ENCODE peak calls at places on chromosomes 16 and 17, in ten cellular contexts. T is heart right ventricle, W is retinal pigment epithelial cell, C is lower leg skin, U is tibial artery, X is left ventricle myocardium inferior, K is HFFc6, N is H9, S is mammary epithelial cell, B is progenitor cell of endocrine pancreas. P is an unnamed sample.

GRCh38 chr16:57445510-57445909 is 1.7 kb downstream of the CIAPIN1 start:
- DNase-seq in T (no peak), W (no peak), C (no peak), U (no peak), X (no peak), K (no peak), N (no peak), S (no peak), B (no peak), P (no peak)

GRCh38 chr17:69236464-69236863 is 7.8 kb upstream of the ABCA10 start:
- DNase-seq in T (no peak), W (no peak), C (no peak), U (no peak), X (no peak), K (no peak), N (no peak), S (no peak), B (no peak), P (no peak)

GRCh38 chr16:82755570-82756282 is 129.0 kb downstream of the CDH13 start:
- DNase-seq in T (no peak), W (no peak), C (no peak), U (no peak), X (no peak), K (no peak), N (no peak), S (no peak), B (no peak), P (no peak)

GRCh38 chr17:69719474-69720048 is 305.1 kb downstream of the MAP2K6 start:
- DNase-seq in T (no peak), W (no peak), C (no peak), U (no peak), X (no peak), K (no peak), N (no peak), S (no peak), B (no peak), P (no peak)

GRCh38 chr17:67194134-67194533 is 50.9 kb downstream of the HELZ start:
- DNase-seq in T (no peak), W (peak; percentile 64), C (no peak), U (no peak), X (no peak), K (peak; percentile 84), N (no peak), S (no peak), B (no peak), P (no peak)

GRCh38 chr16:48112603-48113400 is 43.0 kb downstream of the ABCC12 start:
- DNase-seq in T (peak; percentile 34), W (no peak), C (no peak), U (no peak), X (peak; percentile 43), K (no peak), N (no peak), S (no peak), B (no peak), P (peak; percentile 52)

GRCh38 chr17:199195-199604 is 17.8 kb upstream of the DOC2B start:
- DNase-seq in T (no peak), W (peak; percentile 17), C (no peak), U (no peak), X (no peak), K (no peak), N (no peak), S (no peak), B (no peak), P (no peak)

GRCh38 chr17:77884019-77884418 is 74.5 kb upstream of the TNRC6C start:
- DNase-seq in T (peak; percentile 45), W (peak; percentile 42), C (no peak), U (no peak), X (no peak), K (peak; percentile 16), N (peak; percentile 75), S (no peak), B (no peak), P (peak; percentile 38)

GRCh38 chr16:84191466-84191865 is 509 bp downstream of the ADAD2 start:
- DNase-seq in T (no peak), W (no peak), C (no peak), U (no peak), X (no peak), K (no peak), N (no peak), S (no peak), B (no peak), P (no peak)

GRCh38 chr17:42783778-42784138 is 3.3 kb downstream of the WNK4 start:
- DNase-seq in T (no peak), W (no peak), C (no peak), U (no peak), X (no peak), K (no peak), N (peak; percentile 39), S (no peak), B (no peak), P (no peak)
- TF ChIP-seq CTCF in T (no peak), W (no peak), C (no peak), U (no peak), X (no peak), K (no peak), N (no peak), S (no peak), B (no peak), P (no peak)

GRCh38 chr16:27780468-27781194 is 230.7 kb downstream of the KATNIP start:
- DNase-seq in T (no peak), W (no peak), C (no peak), U (no peak), X (no peak), K (no peak), N (no peak), S (no peak), B (no peak), P (no peak)

GRCh38 chr16:27778171-27778925 is 228.4 kb downstream of the KATNIP start:
- DNase-seq in T (no peak), W (no peak), C (no peak), U (no peak), X (no peak), K (no peak), N (no peak), S (no peak), B (no peak), P (no peak)

GRCh38 chr16:27781195-27781524 is 231.2 kb downstream of the KATNIP start:
- DNase-seq in T (peak; percentile 42), W (no peak), C (peak; percentile 39), U (no peak), X (peak; percentile 45), K (no peak), N (no peak), S (no peak), B (no peak), P (no peak)

GRCh38 chr16:27778926-27779570 is 229.1 kb downstream of the KATNIP start:
- DNase-seq in T (no peak), W (no peak), C (no peak), U (no peak), X (no peak), K (no peak), N (no peak), S (no peak), B (no peak), P (no peak)

DNA sequence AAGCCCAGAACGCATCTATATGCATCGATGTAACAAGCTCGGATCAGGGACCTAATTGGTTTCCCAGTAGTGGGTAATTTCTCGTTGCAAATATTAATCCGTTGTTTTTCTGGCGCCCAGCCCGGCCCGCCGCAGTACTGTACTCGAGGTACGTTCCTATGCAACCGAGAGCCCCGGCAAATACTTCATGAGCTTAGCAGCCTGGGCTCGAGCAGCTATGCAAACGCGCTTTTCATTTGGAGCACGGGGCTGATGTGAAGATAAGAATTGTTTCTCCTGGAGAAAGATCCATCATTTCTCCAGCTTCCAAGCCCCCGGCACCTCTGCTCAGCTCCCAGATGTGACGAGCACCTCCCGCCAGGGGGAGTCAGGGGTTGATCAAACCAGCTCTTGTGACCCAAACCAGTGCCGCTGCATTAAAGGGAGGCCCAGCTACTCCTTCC is 229.8 kb downstream of the KATNIP start:
- DNase-seq in T (no peak), W (peak; percentile 98), C (no peak), U (no peak), X (no peak), K (peak; percentile 23), N (peak; percentile 80), S (peak; percentile 12), B (peak; percentile 29), P (no peak)
- TF ChIP-seq CTCF in T (peak; percentile 26), W (peak; percentile 70), C (no peak), U (no peak), X (peak; percentile 22), K (peak; percentile 69), N (peak; percentile 74), S (peak; percentile 45), B (peak; percentile 61), P (no peak)

GRCh38 chr17:30824356-30825145 is at the start of gene CRLF3:
- DNase-seq in T (peak; percentile 90), W (peak; percentile 58), C (peak; percentile 81), U (peak; percentile 94), X (peak; percentile 91), K (peak; percentile 81), N (peak; percentile 98), S (peak; percentile 92), B (peak; percentile 87), P (peak; percentile 91)
- TF ChIP-seq CTCF in T (peak; percentile 77), W (no peak), C (no peak), U (peak; percentile 49), X (peak; percentile 73), K (peak; percentile 73), N (peak; percentile 63), S (peak; percentile 51), B (peak; percentile 63), P (peak; percentile 73)

GRCh38 chr16:86831366-86831765 is 253.0 kb downstream of the FOXL1 start:
- DNase-seq in T (no peak), W (no peak), C (no peak), U (peak; percentile 40), X (no peak), K (no peak), N (no peak), S (no peak), B (no peak), P (no peak)

GRCh38 chr16:86833136-86833535 is 254.8 kb downstream of the FOXL1 start:
- DNase-seq in T (no peak), W (no peak), C (no peak), U (no peak), X (no peak), K (no peak), N (no peak), S (no peak), B (no peak), P (no peak)

GRCh38 chr16:86835981-86836380 is 257.6 kb downstream of the FOXL1 start:
- DNase-seq in T (no peak), W (no peak), C (no peak), U (no peak), X (no peak), K (no peak), N (no peak), S (no peak), B (no peak), P (no peak)

GRCh38 chr16:86836503-86837125 is 258.3 kb downstream of the FOXL1 start:
- DNase-seq in T (no peak), W (peak; percentile 44), C (no peak), U (no peak), X (no peak), K (peak; percentile 84), N (no peak), S (peak; percentile 86), B (no peak), P (no peak)

GRCh38 chr16:86834451-86835035 is 256.2 kb downstream of the FOXL1 start:
- DNase-seq in T (peak; percentile 27), W (no peak), C (no peak), U (no peak), X (no peak), K (peak; percentile 82), N (peak; percentile 82), S (no peak), B (no peak), P (no peak)
- TF ChIP-seq CTCF in T (peak; percentile 32), W (peak; percentile 44), C (no peak), U (peak; percentile 32), X (no peak), K (peak; percentile 59), N (peak; percentile 65), S (peak; percentile 14), B (peak; percentile 40), P (no peak)

P was measured in heart left ventricle.